ENCODE peak calls at places on chromosomes 7 and 10, in five cellular contexts. M is right lobe of liver; A is CD8-positive, alpha-beta T cell; U is HL-60; D is colonic mucosa. T is an unnamed sample.
A peak's percentile ranks its signal among the peaks of the same experiment; 100 is the strongest.

GRCh38 chr7:65430344-65431186 is 56.9 kb downstream of the ZNF92 start:
- DNase-seq in U (no peak), A (no peak), D (no peak), M (no peak), T (no peak)

GRCh38 chr7:38518516-38518915 is 112.7 kb downstream of the AMPH start:
- DNase-seq in U (no peak), M (no peak), A (no peak), D (no peak), T (peak; percentile 25)

GRCh38 chr10:44966816-44967509 is 7.4 kb downstream of the RASSF4 start:
- DNase-seq in D (peak; percentile 16), U (no peak), M (no peak), A (no peak), T (no peak)

GRCh38 chr7:44065431-44066110 is at the start of gene PGAM2:
- DNase-seq in D (no peak), U (peak; percentile 38), M (peak; percentile 57), A (no peak), T (no peak)

GRCh38 chr7:150948791-150949251 is 29.3 kb downstream of the KCNH2 start:
- DNase-seq in D (no peak), U (no peak), M (peak; percentile 42), A (no peak), T (no peak)

GRCh38 chr7:105256621-105257283 is 132.0 kb downstream of the SRPK2 start:
- DNase-seq in D (no peak), M (no peak), U (no peak), A (no peak), T (no peak)

GRCh38 chr10:63766766-63767505 is 245.7 kb downstream of the REEP3 start:
- DNase-seq in D (no peak), A (no peak), U (no peak), M (no peak), T (no peak)

GRCh38 chr7:78111384-78111783 is 312.8 kb downstream of the PHTF2 start:
- DNase-seq in D (no peak), A (no peak), U (no peak), M (no peak), T (no peak)

GRCh38 chr7:20030417-20030816 is 186.8 kb downstream of the MACC1 start:
- DNase-seq in U (no peak), M (no peak), A (no peak), D (no peak), T (no peak)

GRCh38 chr7:66950311-66950710 is 29.3 kb downstream of the TMEM248 start:
- DNase-seq in D (no peak), U (no peak), M (no peak), A (no peak), T (no peak)

GRCh38 chr7:23294549-23295400 is 4.4 kb upstream of the MALSU1 start:
- DNase-seq in U (peak; percentile 71), A (no peak), M (peak; percentile 73), D (no peak), T (no peak)

GRCh38 chr7:100719523-100720319 is 547 bp upstream of the EPO start:
- DNase-seq in M (no peak), U (no peak), A (no peak), D (no peak), T (peak; percentile 31)

GRCh38 chr7:100722480-100723212 is 2.4 kb downstream of the EPO start:
- DNase-seq in A (no peak), U (no peak), D (no peak), M (peak; percentile 64), T (no peak)

GRCh38 chr7:100720645-100721504 is 607 bp downstream of the EPO start:
- DNase-seq in U (no peak), D (no peak), M (peak; percentile 72), A (no peak), T (no peak)

GRCh38 chr7:100721505-100721812 is 1.2 kb downstream of the EPO start:
- DNase-seq in D (no peak), M (no peak), U (no peak), A (no peak), T (no peak)

DNA sequence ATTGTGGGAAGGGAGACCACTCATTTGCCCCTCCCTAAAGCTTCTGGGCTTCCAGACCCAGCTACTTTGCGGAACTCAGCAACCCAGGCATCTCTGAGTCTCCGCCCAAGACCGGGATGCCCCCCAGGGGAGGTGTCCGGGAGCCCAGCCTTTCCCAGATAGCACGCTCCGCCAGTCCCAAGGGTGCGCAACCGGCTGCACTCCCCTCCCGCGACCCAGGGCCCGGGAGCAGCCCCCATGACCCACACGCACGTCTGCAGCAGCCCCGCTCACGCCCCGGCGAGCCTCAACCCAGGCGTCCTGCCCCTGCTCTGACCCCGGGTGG is at the start of gene EPO:
- DNase-seq in M (no peak), D (no peak), A (no peak), U (no peak), T (no peak)
- H3K4me3 ChIP-seq in M (peak within 1 kb of the TSS; percentile 41), D (no peak within 1 kb of the TSS), A (no peak within 1 kb of the TSS), U (no peak within 1 kb of the TSS), T (peak within 1 kb of the TSS; percentile 2)

GRCh38 chr10:76303682-76304316 is 872.4 kb downstream of the LRMDA start:
- DNase-seq in U (peak; percentile 63), M (no peak), D (peak; percentile 64), A (no peak), T (peak; percentile 47)
- TF ChIP-seq CTCF in U (peak; percentile 15), M (peak; percentile 28), D (peak; percentile 44), A (no peak), T (peak; percentile 58)

DNA sequence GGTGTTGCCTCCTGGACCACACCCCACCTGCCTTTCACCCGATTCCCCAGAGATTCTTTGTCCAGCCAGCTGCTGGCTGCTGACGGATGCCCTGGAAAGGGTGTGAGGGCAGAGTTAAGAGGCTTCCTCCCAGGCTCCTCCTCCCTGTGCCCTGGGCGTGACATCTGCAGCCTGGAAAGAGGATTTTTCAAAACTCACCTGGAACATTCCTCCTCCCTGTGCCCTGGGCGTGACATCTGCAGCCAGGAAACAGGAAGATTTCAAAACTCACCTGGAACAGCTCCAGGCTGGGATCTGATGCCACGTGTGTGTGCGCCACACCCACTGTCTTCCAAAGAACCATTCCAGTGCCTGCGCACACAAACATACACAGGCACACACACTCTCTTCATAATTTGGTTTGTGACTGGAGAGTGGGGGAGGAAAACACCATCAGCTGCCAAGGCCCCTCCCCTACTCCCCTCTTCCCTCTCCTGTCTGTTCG is 5.2 kb downstream of the MARVELD1 start:
- DNase-seq in D (peak; percentile 95), A (no peak), U (no peak), M (peak; percentile 90), T (no peak)
- H3K4me3 ChIP-seq in D (no peak overlapping the region), A (no peak overlapping the region), U (no peak overlapping the region), M (no peak overlapping the region), T (no peak overlapping the region)

GRCh38 chr7:134660961-134661376 is 14.3 kb downstream of the BPGM start:
- DNase-seq in D (no peak), M (no peak), A (no peak), U (no peak), T (peak; percentile 50)

GRCh38 chr7:134662166-134662870 is 15.7 kb downstream of the BPGM start:
- DNase-seq in M (no peak), U (no peak), D (no peak), A (no peak), T (no peak)

GRCh38 chr7:134662871-134663205 is 16.2 kb downstream of the BPGM start:
- DNase-seq in M (no peak), D (no peak), A (no peak), U (no peak), T (no peak)

DNA sequence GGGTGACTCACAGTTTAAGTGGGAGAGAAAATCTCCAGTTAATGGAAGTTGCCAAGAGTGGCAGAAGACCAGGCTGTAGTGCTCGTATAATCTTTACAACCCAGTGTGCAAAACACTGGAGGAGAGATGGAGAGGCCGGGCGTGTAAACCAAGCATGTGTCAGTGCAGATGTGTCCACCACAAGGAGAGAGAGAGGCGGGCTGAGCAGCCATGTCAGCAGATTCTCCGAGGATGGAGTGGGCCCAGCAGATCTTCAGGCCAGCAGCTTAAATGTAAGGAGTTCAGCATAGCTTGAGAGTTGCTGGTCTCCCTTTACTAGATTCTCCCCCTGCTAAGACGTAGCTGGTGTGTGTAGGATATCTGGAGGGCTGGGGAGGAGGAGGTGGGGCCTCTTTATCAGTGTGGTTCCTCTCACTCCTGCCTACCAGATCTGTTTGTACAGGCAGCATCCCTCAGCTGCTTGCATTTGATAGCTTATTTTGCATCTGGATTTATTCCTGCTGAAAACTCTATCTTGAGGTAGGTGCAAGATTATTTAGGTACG is 13.7 kb downstream of the BPGM start:
- DNase-seq in D (no peak), U (no peak), A (no peak), M (no peak), T (no peak)
- TF ChIP-seq CTCF in D (no peak), U (no peak), A (no peak), M (no peak), T (no peak)

GRCh38 chr7:76427635-76428034 is 2.9 kb downstream of the ZP3 start:
- DNase-seq in M (no peak), U (no peak), D (no peak), A (no peak), T (no peak)

GRCh38 chr7:76428868-76429805 is 4.4 kb downstream of the ZP3 start:
- DNase-seq in A (no peak), D (no peak), M (no peak), U (peak; percentile 34), T (no peak)

GRCh38 chr7:76430836-76431235 is 6.1 kb downstream of the ZP3 start:
- DNase-seq in D (no peak), M (no peak), U (no peak), A (no peak), T (no peak)

GRCh38 chr7:76428149-76428823 is 3.5 kb downstream of the ZP3 start:
- DNase-seq in M (no peak), U (no peak), D (no peak), A (no peak), T (no peak)

DNA sequence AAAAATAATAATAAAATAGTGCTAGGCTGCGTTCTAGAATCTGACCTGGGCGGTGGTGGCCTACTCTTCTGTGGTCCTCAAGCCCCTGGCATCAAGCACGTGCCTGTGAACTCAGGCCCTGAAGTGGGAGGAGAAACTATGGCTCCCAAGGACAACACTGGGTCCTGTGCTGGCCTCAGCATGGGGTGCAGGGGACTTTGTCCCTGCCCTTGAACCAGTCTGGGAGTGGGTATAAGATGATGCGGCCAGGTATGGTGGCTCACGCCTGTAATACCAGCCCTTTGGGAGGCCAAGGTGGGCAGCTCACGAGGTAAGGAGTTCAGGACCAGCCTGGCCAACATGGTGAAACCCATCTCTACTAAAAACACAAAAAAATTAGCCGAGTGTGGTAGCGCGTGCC is 5.5 kb downstream of the ZP3 start:
- DNase-seq in M (no peak), U (no peak), D (no peak), A (no peak), T (no peak)
- H3K4me3 ChIP-seq in M (no peak overlapping the region), U (no peak overlapping the region), D (no peak overlapping the region), A (no peak overlapping the region), T (no peak overlapping the region)

DNA sequence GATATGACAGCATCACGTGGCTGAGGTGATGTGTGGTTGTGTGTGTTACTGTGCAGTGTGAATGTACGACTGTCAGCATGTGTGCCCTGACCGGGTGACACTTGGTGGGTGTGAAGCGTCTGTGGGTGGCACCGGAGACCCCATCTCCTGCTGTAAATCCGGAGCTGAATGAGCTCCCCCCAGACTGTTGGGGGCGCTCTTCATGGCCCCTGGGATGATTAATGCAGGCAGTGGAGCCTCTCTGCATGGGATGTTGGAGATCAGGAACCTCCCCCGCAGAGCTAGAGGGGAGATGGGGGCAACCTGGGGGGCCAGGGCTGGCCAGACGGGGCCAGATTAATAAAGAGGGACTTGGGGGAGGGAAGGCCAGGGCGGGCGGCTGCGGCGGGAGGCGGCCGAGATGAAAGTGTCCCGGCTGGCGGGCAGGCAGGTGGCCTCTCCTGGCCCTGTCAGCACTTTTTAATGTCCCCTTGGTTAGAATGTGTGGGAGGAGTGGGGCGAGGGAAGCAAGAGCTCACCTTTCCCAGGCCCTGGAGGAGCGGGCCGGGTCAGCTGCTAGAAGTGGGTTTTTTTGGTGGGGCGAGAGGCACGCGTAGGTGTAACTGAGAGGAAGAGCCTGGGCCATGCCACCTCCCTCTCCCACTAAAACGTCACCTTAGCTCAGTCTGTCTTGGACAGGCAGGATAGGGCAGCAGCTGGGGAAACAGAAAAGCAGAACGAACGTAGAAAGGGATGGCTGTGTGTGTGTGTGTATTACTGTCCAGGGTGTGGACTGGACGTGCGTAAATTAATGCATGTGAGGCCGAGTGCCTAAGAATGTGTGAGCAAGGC is 34.2 kb downstream of the HIF1AN start:
- DNase-seq in D (no peak), M (no peak), A (no peak), U (no peak), T (no peak)
- TF ChIP-seq CTCF in D (no peak), M (no peak), A (no peak), U (no peak), T (no peak)